ENCODE peak calls at places on chromosomes 6 and 20, in seven cellular contexts. One of them, this sample, is unnamed.

GRCh38 chr6:149060300-149060984 is 257.1 kb upstream of the TAB2 start:
- DNase-seq in trophoblast cell: peak
- DNase-seq in H9: no peak
- DNase-seq in neuronal stem cell: no peak
- DNase-seq in IMR-90: peak
- DNase-seq in mesenchymal stem cell: peak
- DNase-seq in H1: no peak
- DNase-seq in this sample: no peak

GRCh38 chr20:31713312-31714049 is 9.2 kb downstream of the BCL2L1 start:
- DNase-seq in trophoblast cell: no peak
- DNase-seq in H9: peak
- DNase-seq in neuronal stem cell: no peak
- DNase-seq in IMR-90: peak
- DNase-seq in mesenchymal stem cell: peak
- DNase-seq in H1: no peak
- DNase-seq in this sample: peak

GRCh38 chr6:138692978-138693909 is 80.3 kb upstream of the CCDC28A start:
- DNase-seq in trophoblast cell: peak
- DNase-seq in H9: peak
- DNase-seq in neuronal stem cell: peak
- DNase-seq in IMR-90: peak
- DNase-seq in mesenchymal stem cell: peak
- DNase-seq in H1: peak
- DNase-seq in this sample: peak

GRCh38 chr6:133225560-133225959 is 15.6 kb upstream of the EYA4 start:
- DNase-seq in trophoblast cell: no peak
- DNase-seq in H9: no peak
- DNase-seq in neuronal stem cell: no peak
- DNase-seq in IMR-90: no peak
- DNase-seq in mesenchymal stem cell: no peak
- DNase-seq in H1: no peak
- DNase-seq in this sample: no peak

GRCh38 chr6:149782337-149782736 is 32.8 kb downstream of the PCMT1 start:
- DNase-seq in trophoblast cell: no peak
- DNase-seq in H9: no peak
- DNase-seq in neuronal stem cell: no peak
- DNase-seq in IMR-90: no peak
- DNase-seq in mesenchymal stem cell: no peak
- DNase-seq in H1: no peak
- DNase-seq in this sample: no peak

GRCh38 chr6:142635130-142635529 is 309.8 kb downstream of the HIVEP2 start:
- DNase-seq in trophoblast cell: peak
- DNase-seq in H9: no peak
- DNase-seq in neuronal stem cell: no peak
- DNase-seq in IMR-90: peak
- DNase-seq in mesenchymal stem cell: peak
- DNase-seq in H1: no peak
- DNase-seq in this sample: no peak

GRCh38 chr20:42134265-42135098 is 516.3 kb upstream of the CHD6 start:
- DNase-seq in trophoblast cell: no peak
- DNase-seq in H9: no peak
- DNase-seq in neuronal stem cell: no peak
- DNase-seq in IMR-90: no peak
- DNase-seq in mesenchymal stem cell: no peak
- DNase-seq in H1: no peak
- DNase-seq in this sample: no peak

GRCh38 chr6:75802366-75802765 is 53.3 kb downstream of the MYO6 start:
- DNase-seq in trophoblast cell: no peak
- DNase-seq in H9: no peak
- DNase-seq in neuronal stem cell: no peak
- DNase-seq in IMR-90: peak
- DNase-seq in mesenchymal stem cell: peak
- DNase-seq in H1: no peak
- DNase-seq in this sample: no peak

GRCh38 chr6:45472383-45472782 is 94.6 kb upstream of the SUPT3H start:
- DNase-seq in trophoblast cell: no peak
- DNase-seq in H9: no peak
- DNase-seq in neuronal stem cell: no peak
- DNase-seq in IMR-90: peak
- DNase-seq in mesenchymal stem cell: peak
- DNase-seq in H1: no peak
- DNase-seq in this sample: no peak

GRCh38 chr20:53162251-53162835 is 190.2 kb downstream of the TSHZ2 start:
- DNase-seq in trophoblast cell: peak
- DNase-seq in H9: peak
- DNase-seq in neuronal stem cell: peak
- DNase-seq in IMR-90: peak
- DNase-seq in mesenchymal stem cell: peak
- DNase-seq in H1: peak
- DNase-seq in this sample: peak

GRCh38 chr6:72446427-72446826 is 175.4 kb upstream of the KCNQ5 start:
- DNase-seq in trophoblast cell: no peak
- DNase-seq in H9: no peak
- DNase-seq in neuronal stem cell: no peak
- DNase-seq in IMR-90: peak
- DNase-seq in mesenchymal stem cell: no peak
- DNase-seq in H1: no peak
- DNase-seq in this sample: peak

GRCh38 chr20:16293590-16293989 is 279.7 kb downstream of the KIF16B start:
- DNase-seq in trophoblast cell: peak
- DNase-seq in H9: no peak
- DNase-seq in neuronal stem cell: no peak
- DNase-seq in IMR-90: peak
- DNase-seq in mesenchymal stem cell: peak
- DNase-seq in H1: no peak
- DNase-seq in this sample: no peak

GRCh38 chr20:24987873-24988835 is 4.4 kb downstream of the APMAP start:
- DNase-seq in trophoblast cell: no peak
- DNase-seq in H9: peak
- DNase-seq in neuronal stem cell: no peak
- DNase-seq in IMR-90: no peak
- DNase-seq in mesenchymal stem cell: no peak
- DNase-seq in H1: no peak
- DNase-seq in this sample: no peak

GRCh38 chr6:45608252-45608911 is 230.6 kb upstream of the SUPT3H start:
- DNase-seq in trophoblast cell: peak
- DNase-seq in H9: no peak
- DNase-seq in neuronal stem cell: no peak
- DNase-seq in IMR-90: peak
- DNase-seq in mesenchymal stem cell: no peak
- DNase-seq in H1: no peak
- DNase-seq in this sample: peak

DNA sequence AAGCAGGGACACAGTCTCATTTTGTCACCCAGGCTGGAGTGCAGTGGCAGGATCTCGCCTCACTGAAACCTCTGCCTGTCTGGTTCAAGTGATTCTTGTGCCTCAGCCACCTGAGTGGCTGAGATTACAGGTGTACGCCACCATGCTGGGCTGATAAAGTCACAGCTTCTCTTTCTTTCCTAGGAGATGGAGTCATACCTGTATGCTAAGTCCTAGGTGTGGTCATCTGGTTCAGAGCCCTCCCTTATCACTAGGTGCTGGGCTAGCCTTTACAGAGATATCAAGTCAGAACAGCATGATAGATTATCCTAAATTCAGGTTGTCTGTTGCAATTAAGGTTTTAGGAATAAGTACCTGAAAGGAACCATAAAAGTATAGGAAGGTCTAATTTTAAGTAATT is 86.7 kb downstream of the AHI1 start:
- DNase-seq in trophoblast cell: no peak
- DNase-seq in H9: no peak
- DNase-seq in neuronal stem cell: no peak
- DNase-seq in IMR-90: no peak
- DNase-seq in mesenchymal stem cell: no peak
- DNase-seq in H1: no peak
- DNase-seq in this sample: peak
- H2BK5ac ChIP-seq in trophoblast cell: no peak
- H2BK5ac ChIP-seq in H9: no peak
- H2BK5ac ChIP-seq in neuronal stem cell: no peak
- H2BK5ac ChIP-seq in IMR-90: no peak
- H2BK5ac ChIP-seq in mesenchymal stem cell: no peak
- H2BK5ac ChIP-seq in H1: no peak
- H2BK5ac ChIP-seq in this sample: no peak

GRCh38 chr20:45905505-45906079 is 6.4 kb downstream of the PLTP start:
- DNase-seq in trophoblast cell: peak
- DNase-seq in H9: no peak
- DNase-seq in neuronal stem cell: no peak
- DNase-seq in IMR-90: peak
- DNase-seq in mesenchymal stem cell: no peak
- DNase-seq in H1: no peak
- DNase-seq in this sample: peak

GRCh38 chr20:45908086-45908485 is 3.9 kb downstream of the PLTP start:
- DNase-seq in trophoblast cell: no peak
- DNase-seq in H9: no peak
- DNase-seq in neuronal stem cell: no peak
- DNase-seq in IMR-90: no peak
- DNase-seq in mesenchymal stem cell: no peak
- DNase-seq in H1: no peak
- DNase-seq in this sample: no peak

GRCh38 chr20:45902199-45902701 is 9.7 kb downstream of the PLTP start:
- DNase-seq in trophoblast cell: no peak
- DNase-seq in H9: no peak
- DNase-seq in neuronal stem cell: no peak
- DNase-seq in IMR-90: no peak
- DNase-seq in mesenchymal stem cell: no peak
- DNase-seq in H1: no peak
- DNase-seq in this sample: no peak

GRCh38 chr20:45907219-45907948 is 4.6 kb downstream of the PLTP start:
- DNase-seq in trophoblast cell: no peak
- DNase-seq in H9: no peak
- DNase-seq in neuronal stem cell: no peak
- DNase-seq in IMR-90: no peak
- DNase-seq in mesenchymal stem cell: no peak
- DNase-seq in H1: no peak
- DNase-seq in this sample: no peak

DNA sequence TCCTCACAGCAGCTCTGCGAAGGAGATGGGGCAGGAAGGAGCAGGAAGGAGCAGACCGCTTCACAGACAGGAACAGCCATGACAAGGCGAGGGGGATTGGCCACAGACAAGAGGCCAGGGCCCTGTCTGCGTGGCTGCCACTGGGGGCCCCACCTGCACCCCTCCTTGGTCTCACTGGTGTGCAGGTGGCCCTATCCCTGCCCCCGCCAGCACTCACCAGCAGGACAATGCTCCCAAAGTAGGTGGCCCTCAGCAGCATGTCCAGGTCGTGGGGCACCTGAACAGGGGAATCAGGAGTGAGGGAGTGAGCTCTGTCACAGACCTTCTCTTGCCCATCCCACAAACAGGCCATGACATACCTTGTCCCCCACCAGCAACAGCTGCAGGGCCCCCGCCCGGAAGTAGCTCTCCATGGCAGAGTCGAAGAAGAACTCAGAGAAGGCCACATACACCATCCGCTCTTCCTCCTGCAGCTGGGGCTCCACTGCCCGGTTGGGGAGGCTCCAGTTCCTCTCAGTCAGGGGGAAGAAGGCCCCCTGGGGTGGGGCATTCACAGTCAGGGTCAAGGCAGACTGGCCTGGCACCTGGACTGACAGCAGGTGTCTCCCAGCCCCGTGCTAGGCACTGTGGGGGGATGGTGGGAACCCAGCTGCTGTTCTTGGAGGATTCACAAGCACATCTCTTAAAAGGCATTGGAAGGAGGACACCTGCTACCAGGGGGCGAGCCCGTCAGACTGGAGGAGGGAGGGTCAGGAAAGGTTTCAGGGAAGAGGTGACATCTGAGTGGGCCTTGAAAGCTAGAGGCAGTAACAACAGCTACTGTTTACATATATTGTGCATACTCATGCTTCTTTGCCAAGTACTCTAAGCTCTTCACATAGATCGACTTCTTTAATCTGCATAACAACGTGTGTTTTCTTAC is 7.1 kb downstream of the PLTP start:
- DNase-seq in trophoblast cell: no peak
- DNase-seq in H9: no peak
- DNase-seq in neuronal stem cell: no peak
- DNase-seq in IMR-90: no peak
- DNase-seq in mesenchymal stem cell: no peak
- DNase-seq in H1: no peak
- DNase-seq in this sample: no peak
- H2BK5ac ChIP-seq in trophoblast cell: no peak
- H2BK5ac ChIP-seq in H9: no peak
- H2BK5ac ChIP-seq in neuronal stem cell: no peak
- H2BK5ac ChIP-seq in IMR-90: no peak
- H2BK5ac ChIP-seq in mesenchymal stem cell: no peak
- H2BK5ac ChIP-seq in H1: no peak
- H2BK5ac ChIP-seq in this sample: no peak

GRCh38 chr6:168182908-168183612 is 104.0 kb upstream of the FRMD1 start:
- DNase-seq in trophoblast cell: no peak
- DNase-seq in H9: peak
- DNase-seq in neuronal stem cell: no peak
- DNase-seq in IMR-90: no peak
- DNase-seq in mesenchymal stem cell: no peak
- DNase-seq in H1: peak
- DNase-seq in this sample: no peak

GRCh38 chr6:168180548-168181011 is 101.6 kb upstream of the FRMD1 start:
- DNase-seq in trophoblast cell: peak
- DNase-seq in H9: peak
- DNase-seq in neuronal stem cell: no peak
- DNase-seq in IMR-90: no peak
- DNase-seq in mesenchymal stem cell: no peak
- DNase-seq in H1: peak
- DNase-seq in this sample: no peak

GRCh38 chr6:168179702-168180382 is 100.8 kb upstream of the FRMD1 start:
- DNase-seq in trophoblast cell: no peak
- DNase-seq in H9: peak
- DNase-seq in neuronal stem cell: no peak
- DNase-seq in IMR-90: no peak
- DNase-seq in mesenchymal stem cell: no peak
- DNase-seq in H1: peak
- DNase-seq in this sample: no peak

GRCh38 chr6:168181776-168182765 is 103.1 kb upstream of the FRMD1 start:
- DNase-seq in trophoblast cell: no peak
- DNase-seq in H9: peak
- DNase-seq in neuronal stem cell: peak
- DNase-seq in IMR-90: no peak
- DNase-seq in mesenchymal stem cell: no peak
- DNase-seq in H1: peak
- DNase-seq in this sample: no peak

DNA sequence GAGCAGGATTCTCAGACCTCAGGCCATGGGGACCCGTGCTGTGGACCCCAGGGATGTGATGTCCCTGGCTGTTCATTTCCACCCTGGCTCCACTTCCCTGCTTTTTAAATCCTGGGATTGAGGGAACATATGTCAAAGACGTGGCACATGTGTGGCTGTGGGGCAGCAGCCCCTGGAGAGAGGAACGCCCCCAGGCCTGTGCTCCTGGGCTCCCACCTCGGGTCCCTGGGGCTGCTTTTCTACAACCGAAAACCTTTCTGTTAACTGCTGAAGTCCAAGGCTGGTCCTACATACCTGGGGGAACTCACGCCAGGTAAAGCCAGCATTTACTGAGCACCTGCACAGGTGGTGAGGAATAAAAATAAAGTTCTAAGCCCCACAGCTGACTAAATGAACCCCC is 102.3 kb upstream of the FRMD1 start:
- DNase-seq in trophoblast cell: no peak
- DNase-seq in H9: peak
- DNase-seq in neuronal stem cell: no peak
- DNase-seq in IMR-90: no peak
- DNase-seq in mesenchymal stem cell: no peak
- DNase-seq in H1: peak
- DNase-seq in this sample: no peak
- H2BK5ac ChIP-seq in trophoblast cell: no peak
- H2BK5ac ChIP-seq in H9: no peak
- H2BK5ac ChIP-seq in neuronal stem cell: no peak
- H2BK5ac ChIP-seq in IMR-90: no peak
- H2BK5ac ChIP-seq in mesenchymal stem cell: no peak
- H2BK5ac ChIP-seq in H1: no peak
- H2BK5ac ChIP-seq in this sample: no peak

GRCh38 chr20:57374931-57375651 is 16.1 kb upstream of the RBM38 start:
- DNase-seq in trophoblast cell: no peak
- DNase-seq in H9: no peak
- DNase-seq in neuronal stem cell: no peak
- DNase-seq in IMR-90: no peak
- DNase-seq in mesenchymal stem cell: no peak
- DNase-seq in H1: no peak
- DNase-seq in this sample: no peak
- H2BK5ac ChIP-seq in trophoblast cell: no peak
- H2BK5ac ChIP-seq in H9: no peak
- H2BK5ac ChIP-seq in neuronal stem cell: no peak
- H2BK5ac ChIP-seq in IMR-90: no peak
- H2BK5ac ChIP-seq in mesenchymal stem cell: no peak
- H2BK5ac ChIP-seq in H1: no peak
- H2BK5ac ChIP-seq in this sample: no peak